ENCODE peak calls at places on chromosome 15, in eight cellular contexts. R is cerebellum, D is body of pancreas, O is DMS153, L is M059J, V is G401, K is COLO829, X is T-helper 2 cell. S is an unnamed sample.
A peak's percentile ranks its signal among the peaks of the same experiment; 100 is the strongest.

GRCh38 chr15:59298255-59298856 is 74.3 kb downstream of the MYO1E start:
- DNase-seq in R (no peak), D (no peak), O (no peak), L (peak; percentile 86), V (no peak), K (no peak), X (no peak), S (peak; percentile 32)

GRCh38 chr15:71730277-71731144 is 79.8 kb upstream of the NR2E3 start:
- DNase-seq in R (no peak), D (peak; percentile 38), O (peak; percentile 14), L (peak; percentile 66), V (peak; percentile 21), K (no peak), X (no peak), S (peak; percentile 72)

GRCh38 chr15:70584838-70585706 is 178.3 kb downstream of the UACA start:
- DNase-seq in R (no peak), D (no peak), O (no peak), L (peak; percentile 88), V (no peak), K (no peak), X (no peak), S (peak; percentile 62)

GRCh38 chr15:34078900-34079299 is 22.8 kb downstream of the EMC7 start:
- DNase-seq in R (no peak), D (no peak), O (no peak), L (no peak), V (no peak), K (no peak), X (no peak), S (no peak)

GRCh38 chr15:70504305-70504951 is 258.9 kb downstream of the UACA start:
- DNase-seq in R (no peak), D (peak; percentile 35), O (no peak), L (peak; percentile 92), V (no peak), K (no peak), X (no peak), S (peak; percentile 66)

GRCh38 chr15:75532413-75533250 is 46.5 kb downstream of the PTPN9 start:
- DNase-seq in R (no peak), D (peak; percentile 53), O (no peak), L (peak; percentile 70), V (peak; percentile 55), K (no peak), X (no peak), S (peak; percentile 75)

GRCh38 chr15:90336705-90337141 is 15.4 kb upstream of the ZNF774 start:
- DNase-seq in R (no peak), D (no peak), O (no peak), L (peak; percentile 96), V (no peak), K (no peak), X (no peak), S (peak; percentile 96)

GRCh38 chr15:74235962-74236361 is at the start of gene CCDC33:
- DNase-seq in R (no peak), D (no peak), O (peak; percentile 93), L (no peak), V (no peak), K (no peak), X (no peak), S (no peak)

GRCh38 chr15:24848050-24848449 is 106.7 kb upstream of the SNRPN start:
- DNase-seq in R (peak; percentile 32), D (peak; percentile 38), O (no peak), L (no peak), V (peak; percentile 56), K (peak; percentile 12), X (no peak), S (no peak)

GRCh38 chr15:70707901-70708300 is 55.5 kb downstream of the UACA start:
- DNase-seq in R (no peak), D (no peak), O (no peak), L (no peak), V (no peak), K (no peak), X (no peak), S (no peak)

S was measured in EL.